ENCODE peak calls at places on chromosomes 5 and 9, in eight cellular contexts. Q, P, M, H, L, T, R and U are unnamed samples.

GRCh38 chr9:35367451-35367850 is 122.5 kb upstream of the RUSC2 start:
- DNase-seq in Q (peak), P (no peak), M (no peak), H (no peak), L (no peak), T (no peak), R (no peak), U (peak)

GRCh38 chr5:181047921-181048320 is 7.9 kb downstream of the BTNL9 start:
- DNase-seq in Q (no peak), P (no peak), M (no peak), H (no peak), L (no peak), T (no peak), R (no peak), U (no peak)

GRCh38 chr5:131252824-131253171 is 11.1 kb upstream of the CDC42SE2 start:
- DNase-seq in Q (no peak), P (no peak), M (peak), H (peak), L (peak), T (peak), R (no peak), U (no peak)

GRCh38 chr5:159893020-159893695 is 23.1 kb upstream of the ADRA1B start:
- DNase-seq in Q (no peak), P (no peak), M (no peak), H (no peak), L (no peak), T (no peak), R (no peak), U (no peak)

GRCh38 chr5:55176176-55176818 is 3.3 kb upstream of the CDC20B start:
- DNase-seq in Q (peak), P (peak), M (peak), H (peak), L (no peak), T (no peak), R (peak), U (no peak)

GRCh38 chr9:89815061-89815902 is 210.5 kb downstream of the GADD45G start:
- DNase-seq in Q (no peak), P (no peak), M (peak), H (no peak), L (peak), T (no peak), R (no peak), U (no peak)

GRCh38 chr9:93291536-93292287 is 107.8 kb downstream of the WNK2 start:
- DNase-seq in Q (no peak), P (no peak), M (no peak), H (no peak), L (no peak), T (no peak), R (no peak), U (no peak)

GRCh38 chr5:93421498-93421897 is 159.5 kb downstream of the NR2F1-AS1 start:
- DNase-seq in Q (no peak), P (peak), M (no peak), H (no peak), L (no peak), T (no peak), R (peak), U (no peak)

GRCh38 chr5:42614509-42614908 is 142.1 kb upstream of the CCDC152 start:
- DNase-seq in Q (no peak), P (no peak), M (no peak), H (no peak), L (no peak), T (no peak), R (no peak), U (no peak)

GRCh38 chr9:134636142-134636507 is 5.5 kb upstream of the COL5A1 start:
- DNase-seq in Q (no peak), P (no peak), M (no peak), H (no peak), L (no peak), T (no peak), R (no peak), U (no peak)

GRCh38 chr5:96048763-96049162 is 87.1 kb upstream of the ELL2 start:
- DNase-seq in Q (no peak), P (peak), M (no peak), H (peak), L (no peak), T (no peak), R (peak), U (no peak)

DNA sequence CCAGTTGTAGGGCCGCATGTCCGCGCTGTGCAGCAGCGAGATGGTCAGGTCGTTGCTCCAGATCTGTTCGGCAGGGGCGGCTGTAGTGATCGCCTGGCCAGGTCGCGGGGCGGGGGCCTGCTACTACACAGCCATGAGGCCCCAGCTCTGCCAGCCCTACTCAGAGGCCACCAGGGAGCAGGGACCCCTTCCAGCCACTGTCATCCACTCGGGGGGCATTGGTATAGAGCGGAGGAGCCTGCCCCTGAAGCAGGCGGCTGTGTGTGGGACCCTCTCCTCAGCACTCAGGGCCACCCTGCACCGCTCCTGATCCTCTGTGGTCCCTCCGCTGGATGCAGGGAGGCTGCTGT is 1.7 kb downstream of the FBXW5 start:
- DNase-seq in Q (no peak), P (no peak), M (no peak), H (no peak), L (no peak), T (no peak), R (no peak), U (no peak)
- H3K4me3 ChIP-seq in Q (peak), P (no peak), M (no peak), H (no peak), L (peak), T (no peak), R (no peak), U (no peak)

GRCh38 chr9:129352157-129352870 is 174.3 kb upstream of the IER5L start:
- DNase-seq in Q (no peak), P (peak), M (peak), H (no peak), L (no peak), T (no peak), R (peak), U (no peak)
- H3K4me3 ChIP-seq in Q (peak), P (peak), M (peak), H (no peak), L (peak), T (no peak), R (peak), U (peak)

GRCh38 chr9:91677354-91677753 is 253.7 kb upstream of the NFIL3 start:
- DNase-seq in Q (no peak), P (no peak), M (no peak), H (no peak), L (no peak), T (no peak), R (no peak), U (no peak)
- H3K4me3 ChIP-seq in Q (no peak), P (no peak), M (no peak), H (no peak), L (no peak), T (no peak), R (no peak), U (no peak)

DNA sequence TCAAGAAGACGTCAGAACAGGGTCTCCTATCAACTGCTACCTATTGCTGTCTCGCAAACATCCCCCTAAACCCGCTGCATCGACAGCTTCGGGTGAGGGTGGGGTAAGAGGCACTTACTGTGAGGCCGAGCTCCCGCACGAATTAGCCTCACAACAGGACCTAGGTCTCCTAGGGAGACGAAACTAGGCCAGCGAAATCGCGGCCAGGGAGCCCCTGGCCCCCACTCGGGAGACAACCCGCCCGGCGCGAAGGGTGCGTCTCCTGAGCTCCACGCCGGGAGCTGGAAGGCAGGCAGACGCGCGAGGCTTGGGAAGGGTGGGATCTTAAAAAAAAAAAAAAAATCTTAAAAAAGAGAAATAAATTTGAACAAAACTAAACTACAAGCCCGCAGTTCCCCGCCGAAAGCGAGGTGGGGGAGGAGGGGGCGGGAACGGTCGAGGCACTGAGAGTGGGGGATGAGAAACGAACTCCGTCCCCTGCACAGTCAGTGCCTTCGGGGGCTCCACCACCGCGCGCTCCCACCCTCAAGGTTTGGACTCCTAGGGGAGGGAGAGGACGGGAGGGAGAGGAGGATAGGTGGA is 33.0 kb upstream of the NFIB start:
- DNase-seq in Q (no peak), P (peak), M (no peak), H (no peak), L (no peak), T (no peak), R (peak), U (no peak)
- H3K4me3 ChIP-seq in Q (peak), P (peak), M (peak), H (peak), L (peak), T (no peak), R (peak), U (peak)

GRCh38 chr9:128945798-128946501 is 1.5 kb downstream of the DOLK start:
- DNase-seq in Q (no peak), P (no peak), M (no peak), H (no peak), L (no peak), T (no peak), R (no peak), U (no peak)

GRCh38 chr9:128946945-128947422 is 419 bp downstream of the DOLK start:
- DNase-seq in Q (peak), P (no peak), M (peak), H (peak), L (no peak), T (no peak), R (peak), U (no peak)

GRCh38 chr9:128943832-128944620 is 3.4 kb downstream of the DOLK start:
- DNase-seq in Q (no peak), P (no peak), M (no peak), H (no peak), L (no peak), T (no peak), R (no peak), U (no peak)

GRCh38 chr9:128947423-128948310 is at the start of the genes DOLK and NUP188:
- DNase-seq in Q (peak), P (peak), M (peak), H (peak), L (peak), T (peak), R (peak), U (peak)

GRCh38 chr9:128946544-128946943 is 859 bp downstream of the DOLK start:
- DNase-seq in Q (no peak), P (no peak), M (no peak), H (no peak), L (no peak), T (no peak), R (no peak), U (no peak)
- H3K4me3 ChIP-seq in Q (peak), P (peak), M (peak), H (no peak), L (peak), T (peak), R (peak), U (peak)